ENCODE peak calls at places on chromosomes 16 and 17, in nine cellular contexts. H is pancreas, C is body of pancreas, Y is adrenal gland, W is H9, B is heart left ventricle, G is HFFc6, N is cardiac muscle cell, S is D721Med. E is an unnamed sample.

GRCh38 chr16:69286941-69287713 is 24.0 kb upstream of the VPS4A start:
- DNase-seq in H (no peak), W (no peak), N (peak; percentile 78), Y (peak; percentile 58), G (peak; percentile 61), C (peak; percentile 48), B (peak; percentile 53), S (no peak), E (peak; percentile 31)

GRCh38 chr16:27225536-27226360 is 22.4 kb downstream of the KDM8 start:
- DNase-seq in B (peak; percentile 22), Y (no peak), G (no peak), N (no peak), C (peak; percentile 75), W (no peak), S (peak; percentile 60), H (peak; percentile 54), E (no peak)

GRCh38 chr17:79668344-79669250 is 57.7 kb upstream of the RBFOX3 start:
- DNase-seq in N (no peak), W (no peak), B (no peak), H (no peak), G (no peak), C (no peak), Y (no peak), S (no peak), E (peak; percentile 39)

GRCh38 chr16:65249768-65250167 is 127.9 kb upstream of the CDH11 start:
- DNase-seq in Y (peak; percentile 16), C (peak; percentile 32), G (no peak), H (peak; percentile 12), W (no peak), B (peak; percentile 87), N (peak; percentile 84), S (no peak), E (peak; percentile 84)

GRCh38 chr16:68417711-68418301 is 30.5 kb downstream of the SMPD3 start:
- DNase-seq in G (no peak), Y (no peak), W (no peak), C (peak; percentile 90), N (no peak), S (no peak), B (no peak), H (peak; percentile 79), E (no peak)

GRCh38 chr17:560379-560935 is 154.2 kb downstream of the VPS53 start:
- DNase-seq in S (no peak), C (no peak), Y (no peak), W (no peak), G (peak; percentile 68), H (no peak), B (no peak), N (no peak), E (no peak)

GRCh38 chr16:4437366-4437765 is 11.7 kb downstream of the DNAJA3 start:
- DNase-seq in H (no peak), S (no peak), B (no peak), C (no peak), Y (no peak), W (no peak), N (no peak), G (no peak), E (no peak)

GRCh38 chr17:60091908-60092331 is 13.2 kb upstream of the HEATR6 start:
- DNase-seq in S (no peak), B (no peak), N (no peak), C (no peak), W (no peak), Y (no peak), G (peak; percentile 81), H (no peak), E (no peak)

GRCh38 chr17:45361451-45361850 is 44.6 kb upstream of the MAP3K14 start:
- DNase-seq in G (no peak), Y (no peak), N (no peak), S (no peak), W (peak; percentile 14), H (no peak), B (no peak), C (no peak), E (no peak)

GRCh38 chr16:47644166-47644565 is 183.0 kb downstream of the PHKB start:
- DNase-seq in N (no peak), H (no peak), S (no peak), G (peak; percentile 80), C (peak; percentile 27), Y (peak; percentile 21), B (peak; percentile 39), W (no peak), E (no peak)

GRCh38 chr17:46128453-46128852 is 64.8 kb downstream of the KANSL1 start:
- DNase-seq in C (no peak), N (peak; percentile 53), G (no peak), H (no peak), B (no peak), W (no peak), S (no peak), Y (no peak), E (no peak)

GRCh38 chr17:39872700-39873099 is 4.7 kb downstream of the ZPBP2 start:
- DNase-seq in H (no peak), C (no peak), Y (no peak), G (peak; percentile 40), W (no peak), S (no peak), N (no peak), B (no peak), E (no peak)

GRCh38 chr17:66459811-66460270 is 157.4 kb downstream of the PRKCA start:
- DNase-seq in W (no peak), S (no peak), N (no peak), H (no peak), Y (peak; percentile 89), G (peak; percentile 94), C (peak; percentile 35), B (peak; percentile 63), E (peak; percentile 42)

GRCh38 chr17:48374650-48375230 is 55.3 kb downstream of the SKAP1 start:
- DNase-seq in H (peak; percentile 29), N (peak; percentile 41), G (peak; percentile 1), S (no peak), C (peak; percentile 42), B (no peak), Y (peak; percentile 17), W (peak; percentile 74), E (no peak)

GRCh38 chr17:39752241-39752831 is 14.6 kb downstream of the GRB7 start:
- DNase-seq in W (peak; percentile 45), H (peak; percentile 30), C (no peak), Y (no peak), B (no peak), N (no peak), S (no peak), G (no peak), E (peak; percentile 57)

GRCh38 chr17:40177275-40177874 is at the start of gene RAPGEFL1:
- DNase-seq in N (peak; percentile 89), C (peak; percentile 87), S (peak; percentile 83), B (peak; percentile 72), Y (peak; percentile 79), H (peak; percentile 85), G (peak; percentile 13), W (peak; percentile 91), E (peak; percentile 71)

GRCh38 chr17:2954898-2955445 is 108.4 kb downstream of the OR1D5 start:
- DNase-seq in C (no peak), H (no peak), G (peak; percentile 92), S (no peak), W (no peak), Y (no peak), N (no peak), B (no peak), E (no peak)

GRCh38 chr17:76736349-76737081 is 616 bp downstream of the SRSF2 start:
- DNase-seq in C (peak; percentile 82), H (peak; percentile 86), Y (peak; percentile 82), B (peak; percentile 85), G (peak; percentile 65), W (peak; percentile 62), N (peak; percentile 85), S (no peak), E (peak; percentile 95)

GRCh38 chr17:61248399-61248798 is 151.2 kb upstream of the TBX2 start:
- DNase-seq in G (peak; percentile 16), Y (no peak), C (peak; percentile 79), W (no peak), H (peak; percentile 30), N (no peak), B (no peak), S (no peak), E (no peak)

GRCh38 chr16:17518441-17518840 is 47.7 kb upstream of the XYLT1 start:
- DNase-seq in C (no peak), H (no peak), N (no peak), G (peak; percentile 79), Y (no peak), B (no peak), W (no peak), S (no peak), E (no peak)

GRCh38 chr17:57915980-57916757 is 39.0 kb downstream of the CUEDC1 start:
- DNase-seq in N (no peak), G (no peak), W (peak; percentile 89), B (no peak), H (no peak), Y (peak; percentile 41), C (peak; percentile 49), S (no peak), E (no peak)
- TF ChIP-seq CTCF in N (no peak), G (no peak), W (no peak), B (no peak), H (no peak), Y (no peak), C (no peak), S (no peak), E (no peak)

DNA sequence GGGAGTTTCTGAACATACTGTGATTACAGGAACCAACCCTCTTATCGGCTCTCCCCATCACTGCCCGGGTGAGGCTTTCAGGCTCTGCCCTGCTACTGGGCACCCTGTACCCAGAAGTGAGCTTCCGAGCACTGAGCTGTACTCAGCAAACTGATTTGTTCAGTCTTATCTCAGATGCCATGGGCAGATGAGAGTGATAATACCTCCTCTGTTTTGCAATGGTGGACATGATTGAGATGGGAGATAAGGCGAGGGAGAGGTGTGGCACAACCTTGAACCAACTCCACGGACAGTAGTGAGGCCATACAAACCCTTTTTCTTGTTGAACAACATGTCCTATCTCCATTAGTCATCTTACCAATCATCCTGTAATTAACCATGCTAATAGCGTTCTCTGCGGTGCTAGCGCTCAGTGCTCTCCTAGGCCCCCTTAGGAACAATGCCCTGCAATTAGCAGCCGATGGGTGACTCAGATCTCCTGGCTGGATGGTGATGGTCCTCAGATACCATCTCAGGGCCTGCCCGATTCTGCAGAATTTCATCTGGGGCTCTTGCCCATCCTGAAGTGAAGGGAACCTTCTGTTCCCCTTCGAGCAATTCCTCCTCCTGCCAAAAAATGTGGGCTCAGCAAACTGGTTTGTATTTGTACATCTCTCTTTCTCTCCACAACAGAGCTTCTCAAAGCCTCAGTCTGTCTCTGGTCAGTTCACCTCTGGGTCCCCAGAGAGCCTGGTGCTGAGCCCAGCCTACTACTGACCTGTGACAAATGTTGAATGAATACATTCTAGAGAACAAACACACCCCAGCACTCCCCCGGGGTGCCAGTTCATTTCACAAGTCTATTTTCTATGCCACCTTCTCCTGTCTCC is 139.3 kb upstream of the IRX3 start:
- DNase-seq in W (no peak), S (no peak), B (no peak), N (no peak), G (no peak), H (no peak), Y (no peak), C (peak; percentile 9), E (peak; percentile 77)
- TF ChIP-seq CTCF in W (no peak), S (no peak), B (no peak), N (no peak), G (no peak), H (no peak), Y (no peak), C (no peak), E (no peak)

GRCh38 chr17:81539961-81540675 is 11.9 kb downstream of the FSCN2 start:
- DNase-seq in C (peak; percentile 12), S (no peak), Y (no peak), G (no peak), B (peak; percentile 20), W (no peak), N (peak; percentile 0), H (no peak), E (no peak)
- TF ChIP-seq CTCF in C (no peak), S (no peak), Y (no peak), G (peak; percentile 38), B (no peak), W (no peak), N (no peak), H (no peak), E (no peak)

GRCh38 chr17:11412653-11413052 is 171.6 kb downstream of the SHISA6 start:
- DNase-seq in S (no peak), Y (no peak), C (no peak), W (no peak), H (no peak), G (no peak), N (no peak), B (no peak), E (no peak)
- TF ChIP-seq CTCF in S (no peak), Y (no peak), C (no peak), W (no peak), H (no peak), G (no peak), N (no peak), B (no peak), E (no peak)